ENCODE peak calls at places on chromosomes 2 and 18, in six cellular contexts. O, Z, B, V, Y and G are unnamed samples.

GRCh38 chr2:10486601-10487079 is 38.5 kb upstream of the ODC1 start:
- DNase-seq in O (no peak), Z (no peak), B (no peak), V (peak; percentile 73), Y (no peak), G (peak; percentile 86)

GRCh38 chr2:236190674-236191073 is 22.5 kb upstream of the GBX2 start:
- DNase-seq in O (no peak), Z (no peak), B (no peak), V (no peak), Y (no peak), G (no peak)

GRCh38 chr2:23271230-23271629 is 113.7 kb upstream of the KLHL29 start:
- DNase-seq in O (no peak), Z (no peak), B (no peak), V (no peak), Y (no peak), G (no peak)

GRCh38 chr18:23438046-23438377 is 15.1 kb upstream of the RIOK3 start:
- DNase-seq in O (no peak), Z (no peak), B (no peak), V (no peak), Y (no peak), G (no peak)

GRCh38 chr18:32548688-32549087 is 78.0 kb upstream of the GAREM1 start:
- DNase-seq in O (no peak), Z (no peak), B (no peak), V (no peak), Y (no peak), G (no peak)

GRCh38 chr2:56687169-56687568 is 503.4 kb downstream of the CCDC85A start:
- DNase-seq in O (no peak), Z (no peak), B (no peak), V (no peak), Y (no peak), G (no peak)

GRCh38 chr2:128562471-128563347 is 244.0 kb upstream of the HS6ST1 start:
- DNase-seq in O (no peak), Z (no peak), B (no peak), V (no peak), Y (peak; percentile 81), G (no peak)

GRCh38 chr2:53711271-53711780 is 56.3 kb upstream of the CHAC2 start:
- DNase-seq in O (no peak), Z (no peak), B (no peak), V (no peak), Y (no peak), G (no peak)

GRCh38 chr2:47819834-47820233 is 36.9 kb downstream of the MSH6 start:
- DNase-seq in O (no peak), Z (no peak), B (no peak), V (no peak), Y (peak; percentile 29), G (no peak)

GRCh38 chr2:241011296-241011600 is 12.8 kb downstream of the SNED1 start:
- DNase-seq in O (peak; percentile 2), Z (no peak), B (peak; percentile 47), V (peak; percentile 11), Y (no peak), G (no peak)

GRCh38 chr2:37893327-37893726 is 31.8 kb upstream of the RMDN2 start:
- DNase-seq in O (no peak), Z (no peak), B (no peak), V (no peak), Y (no peak), G (no peak)
- H3K4me1 ChIP-seq in O (no peaks in the 10 kb centered on the region), Z (peaks cover 12% of the 10 kb centered on the region), B (no peaks in the 10 kb centered on the region), V (no peaks in the 10 kb centered on the region), Y (no peaks in the 10 kb centered on the region), G (peaks cover 30% of the 10 kb centered on the region)

GRCh38 chr2:238267341-238267710 is 21.1 kb downstream of the PER2 start:
- DNase-seq in O (peak; percentile 62), Z (no peak), B (peak; percentile 5), V (no peak), Y (peak; percentile 42), G (no peak)
- TF ChIP-seq POLR2A in O (no peak), Z (no peak), B (no peak), V (no peak), Y (no peak), G (no peak)

GRCh38 chr18:74274690-74275089 is 17.1 kb downstream of the CYB5A start:
- DNase-seq in O (no peak), Z (no peak), B (no peak), V (no peak), Y (no peak), G (no peak)
- H3K4me1 ChIP-seq in O (no peaks in the 10 kb centered on the region), Z (peaks cover 2% of the 10 kb centered on the region), B (peaks cover 5% of the 10 kb centered on the region), V (peaks cover 38% of the 10 kb centered on the region), Y (no peaks in the 10 kb centered on the region), G (no peaks in the 10 kb centered on the region)

DNA sequence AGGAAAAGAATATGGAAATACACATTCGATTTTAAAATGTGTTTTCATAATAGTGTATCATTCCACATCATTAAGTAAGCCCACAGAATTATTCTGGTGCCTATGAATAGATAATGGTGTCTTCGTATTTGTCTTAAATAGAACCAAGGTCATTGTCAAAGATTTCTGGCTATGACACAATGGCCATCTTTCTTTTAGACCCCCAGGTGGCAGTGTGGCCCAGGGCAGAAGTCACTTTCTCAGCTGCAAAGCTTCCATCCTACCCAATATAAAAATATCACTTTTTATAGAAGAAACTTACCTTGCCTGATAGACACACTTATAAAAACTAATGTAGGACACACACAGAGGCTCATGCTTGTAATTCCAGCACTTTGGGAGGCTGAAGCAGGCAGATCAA is 57.5 kb downstream of the ZRANB3 start:
- DNase-seq in O (no peak), Z (peak; percentile 27), B (no peak), V (no peak), Y (peak; percentile 8), G (no peak)
- TF ChIP-seq POLR2A in O (no peak), Z (no peak), B (no peak), V (no peak), Y (no peak), G (no peak)

GRCh38 chr2:215670396-215670795 is 234.5 kb upstream of the FN1 start:
- DNase-seq in O (no peak), Z (no peak), B (no peak), V (no peak), Y (no peak), G (no peak)

GRCh38 chr2:215667544-215668243 is 231.8 kb upstream of the FN1 start:
- DNase-seq in O (no peak), Z (no peak), B (no peak), V (no peak), Y (no peak), G (no peak)

GRCh38 chr2:215671244-215671643 is 235.4 kb upstream of the FN1 start:
- DNase-seq in O (no peak), Z (no peak), B (no peak), V (no peak), Y (no peak), G (no peak)

GRCh38 chr2:215664847-215665525 is 229.1 kb upstream of the FN1 start:
- DNase-seq in O (no peak), Z (peak; percentile 63), B (no peak), V (no peak), Y (peak; percentile 93), G (no peak)

DNA sequence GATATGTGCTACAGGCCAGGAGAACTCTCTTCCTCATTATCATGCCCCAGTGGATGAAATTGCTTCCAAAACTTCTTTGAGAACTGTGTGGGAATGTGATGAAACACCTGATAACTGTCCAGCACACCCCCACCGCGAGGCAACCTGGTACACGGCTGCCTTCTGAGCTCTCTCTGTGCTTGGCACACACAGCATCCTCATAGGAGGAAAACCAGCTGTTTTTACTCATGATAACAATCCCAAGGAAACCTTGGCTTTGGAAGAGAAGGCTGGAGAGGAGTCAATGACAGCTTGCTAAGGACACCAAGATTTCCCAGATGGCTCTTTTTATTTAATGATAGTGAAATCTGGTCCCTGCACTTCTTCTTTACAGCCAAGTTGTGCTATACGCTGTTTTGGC is 232.5 kb upstream of the FN1 start:
- DNase-seq in O (no peak), Z (no peak), B (no peak), V (no peak), Y (no peak), G (no peak)
- H3K4me1 ChIP-seq in O (no peaks in the 10 kb centered on the region), Z (peaks cover 15% of the 10 kb centered on the region), B (no peaks in the 10 kb centered on the region), V (no peaks in the 10 kb centered on the region), Y (peaks cover 5% of the 10 kb centered on the region), G (no peaks in the 10 kb centered on the region)

GRCh38 chr2:109312902-109313301 is 183.9 kb downstream of the SH3RF3 start:
- DNase-seq in O (no peak), Z (no peak), B (no peak), V (no peak), Y (no peak), G (no peak)
- TF ChIP-seq POLR2A in O (no peak), Z (no peak), B (no peak), V (no peak), Y (no peak), G (no peak)

DNA sequence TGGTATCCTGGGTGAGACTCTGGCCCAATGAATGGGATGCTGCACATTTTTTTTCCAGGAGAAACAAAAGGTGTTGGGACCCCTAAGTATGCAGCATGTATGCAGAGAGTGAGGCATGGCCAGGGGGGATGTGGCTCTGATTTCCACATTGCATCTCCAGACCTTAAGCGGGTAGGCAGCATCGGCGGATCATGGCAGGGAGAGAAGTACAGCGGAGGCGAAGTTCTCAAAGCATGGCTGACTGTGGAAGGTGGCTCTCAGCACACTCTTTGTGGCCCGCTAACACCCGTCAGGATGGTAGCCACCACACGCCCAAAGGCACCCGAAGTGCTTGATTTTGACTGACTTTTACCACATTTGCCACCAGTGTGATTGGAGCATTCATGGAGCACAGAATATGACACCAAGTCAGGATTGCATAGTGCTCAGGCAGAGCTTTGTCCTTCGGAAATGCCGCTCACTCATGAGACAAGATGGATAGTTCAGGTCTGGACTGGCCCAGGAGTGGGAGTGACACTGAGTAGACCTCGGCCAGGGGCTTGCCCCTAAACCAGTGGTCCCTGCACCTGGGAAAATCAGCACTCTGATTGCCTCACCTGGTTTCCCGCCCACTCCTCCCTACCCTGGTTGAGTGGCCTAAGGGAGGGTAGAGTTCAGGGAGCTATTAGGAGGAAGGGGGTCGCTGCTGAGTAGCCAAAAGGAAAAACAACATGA is 14.2 kb downstream of the INPP4A start:
- DNase-seq in O (no peak), Z (no peak), B (no peak), V (no peak), Y (no peak), G (no peak)
- H3K4me1 ChIP-seq in O (no peaks in the 10 kb centered on the region), Z (peaks cover 65% of the 10 kb centered on the region), B (peaks cover 2% of the 10 kb centered on the region), V (peaks cover 28% of the 10 kb centered on the region), Y (peaks cover 33% of the 10 kb centered on the region), G (peaks cover 35% of the 10 kb centered on the region)

GRCh38 chr2:197215988-197216979 is 94.3 kb downstream of the ANKRD44 start:
- DNase-seq in O (no peak), Z (no peak), B (no peak), V (no peak), Y (peak; percentile 47), G (no peak)
- TF ChIP-seq POLR2A in O (no peak), Z (no peak), B (peak; percentile 29), V (no peak), Y (no peak), G (no peak)

GRCh38 chr2:36380624-36381481 is 25.3 kb downstream of the CRIM1 start:
- DNase-seq in O (no peak), Z (peak; percentile 95), B (no peak), V (no peak), Y (no peak), G (peak; percentile 65)
- H3K4me1 ChIP-seq in O (no peaks in the 10 kb centered on the region), Z (peaks cover 100% of the 10 kb centered on the region), B (no peaks in the 10 kb centered on the region), V (peaks cover 21% of the 10 kb centered on the region), Y (peaks cover 39% of the 10 kb centered on the region), G (peaks cover 38% of the 10 kb centered on the region)

GRCh38 chr2:85327757-85328617 is at the start of gene TGOLN2:
- DNase-seq in O (peak; percentile 90), Z (peak; percentile 94), B (peak; percentile 96), V (peak; percentile 94), Y (peak; percentile 85), G (peak; percentile 95)
- TF ChIP-seq POLR2A in O (peak; percentile 97), Z (peak; percentile 95), B (peak; percentile 99), V (peak; percentile 85), Y (peak; percentile 97), G (peak; percentile 100)